ENCODE peak calls at places on chromosome 15, in four cellular contexts. Z is lung, I is T-cell, L is cardiac fibroblast. W is an unnamed sample.

GRCh38 chr15:64653757-64654156 is 121.6 kb downstream of the RBPMS2 start:
- DNase-seq in Z (no peak), L (peak), I (no peak), W (no peak)

GRCh38 chr15:70308011-70308761 is 210.5 kb upstream of the TLE3 start:
- DNase-seq in L (no peak), Z (no peak), I (no peak), W (peak)

GRCh38 chr15:65930134-65930533 is 60.8 kb downstream of the RAB11A start:
- DNase-seq in Z (no peak), L (no peak), I (no peak), W (no peak)

GRCh38 chr15:52143862-52144261 is 31.3 kb upstream of the BCL2L10 start:
- DNase-seq in L (peak), Z (no peak), I (no peak), W (peak)

GRCh38 chr15:80878867-80879250 is 99.7 kb downstream of the CEMIP start:
- DNase-seq in Z (no peak), L (peak), I (no peak), W (no peak)

GRCh38 chr15:58453931-58454793 is 22.4 kb downstream of the LIPC start:
- DNase-seq in Z (no peak), I (no peak), L (no peak), W (no peak)

GRCh38 chr15:70128757-70129140 is 31.0 kb upstream of the TLE3 start:
- DNase-seq in Z (no peak), I (no peak), L (no peak), W (no peak)

GRCh38 chr15:72782993-72783562 is 480 bp downstream of the ADPGK start:
- DNase-seq in Z (peak), L (peak), I (no peak), W (no peak)

GRCh38 chr15:40339621-40339945 is 1.2 kb downstream of the CCDC9B start:
- DNase-seq in I (no peak), Z (no peak), L (no peak), W (no peak)

GRCh38 chr15:94295275-94295674 is 63.9 kb downstream of the MCTP2 start:
- DNase-seq in I (no peak), L (no peak), Z (no peak), W (no peak)

GRCh38 chr15:79673416-79674123 is 223.2 kb downstream of the MTHFS start:
- DNase-seq in I (no peak), L (peak), Z (no peak), W (no peak)

GRCh38 chr15:99408236-99409096 is 157.2 kb downstream of the LRRC28 start:
- DNase-seq in Z (peak), I (no peak), L (peak), W (peak)

GRCh38 chr15:67740376-67740775 is 84.9 kb upstream of the SKOR1 start:
- DNase-seq in L (no peak), I (no peak), Z (no peak), W (no peak)

GRCh38 chr15:78243491-78243941 is 9.2 kb upstream of the ACSBG1 start:
- DNase-seq in I (no peak), Z (no peak), L (peak), W (no peak)

GRCh38 chr15:33149919-33150318 is 44.6 kb downstream of the FMN1 start:
- DNase-seq in L (peak), I (no peak), Z (no peak), W (no peak)

GRCh38 chr15:77921664-77922063 is 155.8 kb downstream of the TBC1D2B start:
- DNase-seq in L (no peak), Z (no peak), I (no peak), W (no peak)

GRCh38 chr15:32718822-32719716 is 1.3 kb downstream of the GREM1 start:
- DNase-seq in I (no peak), L (peak), Z (no peak), W (no peak)

GRCh38 chr15:39784125-39784524 is 1.5 kb upstream of the FSIP1 start:
- DNase-seq in L (peak), I (no peak), Z (no peak), W (no peak)

GRCh38 chr15:88233921-88234320 is 22.6 kb downstream of the NTRK3 start:
- DNase-seq in I (no peak), Z (no peak), L (no peak), W (no peak)

GRCh38 chr15:82122754-82123400 is 77.1 kb upstream of the MEX3B start:
- DNase-seq in Z (no peak), I (no peak), L (peak), W (no peak)

GRCh38 chr15:84982301-84982920 is 755 bp downstream of the PDE8A start:
- DNase-seq in Z (peak), L (peak), I (peak), W (no peak)

GRCh38 chr15:55549305-55549704 is 38.8 kb downstream of the PYGO1 start:
- DNase-seq in L (peak), Z (no peak), I (no peak), W (no peak)

GRCh38 chr15:82533801-82534200 is 6.5 kb downstream of the RPS17 start:
- DNase-seq in L (no peak), Z (no peak), I (no peak), W (no peak)

GRCh38 chr15:95826388-95826781 is 504.1 kb upstream of the NR2F2 start:
- DNase-seq in Z (no peak), I (no peak), L (no peak), W (no peak)

GRCh38 chr15:36882487-36883108 is 217.8 kb downstream of the MEIS2 start:
- DNase-seq in I (no peak), L (peak), Z (no peak), W (no peak)

GRCh38 chr15:70954176-70954575 is 61.5 kb downstream of the LRRC49 start:
- DNase-seq in Z (no peak), I (no peak), L (no peak), W (no peak)

W was measured in SK-N-MC.